ENCODE peak calls at places on chromosomes 4 and X, in seven cellular contexts. L is GM23338; R is IMR-90; A is OCI-LY7; M is SJSA1; H is CD8-positive, alpha-beta memory T cell; Y is astrocyte. W is an unnamed sample.

GRCh38 chrX:40720811-40721210 is 14.5 kb downstream of the MED14 start:
- DNase-seq in M (no peak), L (no peak), A (no peak), H (no peak), Y (no peak), R (no peak), W (no peak)

GRCh38 chr4:177447417-177448004 is 5.3 kb upstream of the AGA start:
- DNase-seq in L (no peak), R (no peak), A (no peak), Y (no peak), H (no peak), M (no peak), W (no peak)

GRCh38 chr4:88443486-88443885 is 13.4 kb upstream of the HERC5 start:
- DNase-seq in L (peak; percentile 57), M (no peak), R (no peak), H (no peak), Y (no peak), A (no peak), W (no peak)

GRCh38 chrX:112997991-112998390 is 157.4 kb upstream of the AMOT start:
- DNase-seq in H (no peak), L (no peak), R (no peak), A (no peak), Y (no peak), M (no peak), W (no peak)

GRCh38 chr4:63269156-63269555 is 1140.1 kb downstream of the TECRL start:
- DNase-seq in A (no peak), M (no peak), R (no peak), H (no peak), L (no peak), Y (no peak), W (no peak)

GRCh38 chrX:30713061-30713525 is 59.9 kb downstream of the GK start:
- DNase-seq in L (peak; percentile 73), R (peak; percentile 65), A (peak; percentile 46), H (peak; percentile 53), Y (peak; percentile 34), M (peak; percentile 37), W (peak; percentile 12)

GRCh38 chrX:41750720-41751119 is 26.7 kb downstream of the GPR82 start:
- DNase-seq in M (no peak), Y (no peak), R (no peak), L (no peak), H (no peak), A (no peak), W (no peak)

GRCh38 chr4:1856071-1856919 is at the start of gene LETM1:
- DNase-seq in L (peak; percentile 97), Y (peak; percentile 87), H (peak; percentile 93), M (peak; percentile 89), A (peak; percentile 95), R (peak; percentile 95), W (peak; percentile 83)

GRCh38 chr4:44629280-44629866 is 22.1 kb downstream of the YIPF7 start:
- DNase-seq in H (peak; percentile 46), A (peak; percentile 57), M (no peak), R (peak; percentile 43), L (peak; percentile 74), Y (peak; percentile 23), W (no peak)

GRCh38 chr4:89308161-89308500 is 531 bp upstream of the GPRIN3 start:
- DNase-seq in Y (no peak), L (no peak), M (no peak), A (no peak), R (no peak), H (no peak), W (no peak)

GRCh38 chrX:30863969-30864368 is 25.1 kb downstream of the TAB3 start:
- DNase-seq in M (no peak), Y (no peak), L (no peak), H (no peak), R (peak; percentile 37), A (no peak), W (no peak)

GRCh38 chrX:5399403-5399802 is 829.3 kb downstream of the NLGN4X start:
- DNase-seq in H (no peak), A (no peak), Y (no peak), L (no peak), M (no peak), R (no peak), W (no peak)

GRCh38 chr4:137909910-137910309 is 332.2 kb downstream of the SLC7A11 start:
- DNase-seq in L (peak; percentile 11), H (no peak), A (no peak), M (no peak), R (no peak), Y (no peak), W (peak; percentile 35)

GRCh38 chr4:118280501-118281218 is 72.1 kb downstream of the PRSS12 start:
- DNase-seq in R (peak; percentile 85), H (peak; percentile 56), L (peak; percentile 80), Y (peak; percentile 69), A (peak; percentile 65), M (peak; percentile 53), W (peak; percentile 37)

GRCh38 chrX:49230500-49231232 is 2.5 kb downstream of the CACNA1F start:
- DNase-seq in M (no peak), A (no peak), Y (no peak), L (peak; percentile 84), H (peak; percentile 72), R (no peak), W (peak; percentile 21)

GRCh38 chrX:18151661-18152060 is 69.0 kb downstream of the BEND2 start:
- DNase-seq in H (no peak), M (no peak), Y (no peak), A (no peak), R (no peak), L (no peak), W (no peak)

GRCh38 chrX:49185062-49185394 is 1.1 kb downstream of the PRICKLE3 start:
- DNase-seq in Y (no peak), A (no peak), R (no peak), H (no peak), L (peak; percentile 17), M (no peak), W (no peak)

GRCh38 chr4:164056426-164057142 is 562.1 kb downstream of the TMA16 start:
- DNase-seq in A (no peak), L (no peak), R (no peak), M (no peak), H (no peak), Y (peak; percentile 58), W (no peak)

GRCh38 chr4:1571986-1572385 is 112.1 kb downstream of the FAM53A start:
- DNase-seq in H (no peak), L (peak; percentile 65), M (no peak), R (no peak), Y (no peak), A (no peak), W (no peak)

GRCh38 chr4:6942238-6942800 is 32.7 kb downstream of the TBC1D14 start:
- DNase-seq in M (peak; percentile 57), L (no peak), A (peak; percentile 54), Y (peak; percentile 93), H (peak; percentile 58), R (peak; percentile 98), W (no peak)

GRCh38 chr4:99024481-99025275 is 29.2 kb downstream of the METAP1 start:
- DNase-seq in Y (no peak), M (no peak), A (no peak), R (no peak), L (no peak), H (no peak), W (no peak)

GRCh38 chr4:147056951-147057630 is 111.4 kb upstream of the TTC29 start:
- DNase-seq in Y (peak; percentile 23), A (peak; percentile 12), H (no peak), M (no peak), L (no peak), R (peak; percentile 14), W (no peak)

GRCh38 chr4:70705856-70706461 is 15.8 kb upstream of the RUFY3 start:
- DNase-seq in L (no peak), M (no peak), Y (peak; percentile 58), R (peak; percentile 54), A (no peak), H (no peak), W (no peak)
- H3K4me1 ChIP-seq in L (peaks cover 17% of the 10 kb centered on the region), M (peaks cover 27% of the 10 kb centered on the region), Y (peaks cover 29% of the 10 kb centered on the region), R (peaks cover 4% of the 10 kb centered on the region), A (peaks cover 36% of the 10 kb centered on the region), H (peaks cover 27% of the 10 kb centered on the region), W (peaks cover 15% of the 10 kb centered on the region)

GRCh38 chr4:31084806-31085416 is 364.7 kb downstream of the PCDH7 start:
- DNase-seq in A (no peak), Y (peak; percentile 35), L (no peak), H (no peak), M (no peak), R (no peak), W (no peak)

GRCh38 chr4:31086771-31087330 is 366.7 kb downstream of the PCDH7 start:
- DNase-seq in M (no peak), Y (peak; percentile 64), L (no peak), R (no peak), H (no peak), A (no peak), W (no peak)

GRCh38 chr4:31085736-31086135 is 365.6 kb downstream of the PCDH7 start:
- DNase-seq in L (no peak), A (no peak), H (no peak), R (no peak), Y (no peak), M (no peak), W (no peak)

GRCh38 chr4:31081375-31081774 is 361.2 kb downstream of the PCDH7 start:
- DNase-seq in H (no peak), L (no peak), R (peak; percentile 72), Y (peak; percentile 78), A (no peak), M (no peak), W (no peak)

GRCh38 chr4:31083451-31083850 is 363.3 kb downstream of the PCDH7 start:
- DNase-seq in H (no peak), Y (no peak), A (no peak), L (no peak), R (no peak), M (no peak), W (no peak)
- H3K4me1 ChIP-seq in H (no peaks in the 10 kb centered on the region), Y (peaks cover 9% of the 10 kb centered on the region), A (no peaks in the 10 kb centered on the region), L (peaks cover 21% of the 10 kb centered on the region), R (peaks cover 2% of the 10 kb centered on the region), M (peaks cover 23% of the 10 kb centered on the region), W (no peaks in the 10 kb centered on the region)

DNA sequence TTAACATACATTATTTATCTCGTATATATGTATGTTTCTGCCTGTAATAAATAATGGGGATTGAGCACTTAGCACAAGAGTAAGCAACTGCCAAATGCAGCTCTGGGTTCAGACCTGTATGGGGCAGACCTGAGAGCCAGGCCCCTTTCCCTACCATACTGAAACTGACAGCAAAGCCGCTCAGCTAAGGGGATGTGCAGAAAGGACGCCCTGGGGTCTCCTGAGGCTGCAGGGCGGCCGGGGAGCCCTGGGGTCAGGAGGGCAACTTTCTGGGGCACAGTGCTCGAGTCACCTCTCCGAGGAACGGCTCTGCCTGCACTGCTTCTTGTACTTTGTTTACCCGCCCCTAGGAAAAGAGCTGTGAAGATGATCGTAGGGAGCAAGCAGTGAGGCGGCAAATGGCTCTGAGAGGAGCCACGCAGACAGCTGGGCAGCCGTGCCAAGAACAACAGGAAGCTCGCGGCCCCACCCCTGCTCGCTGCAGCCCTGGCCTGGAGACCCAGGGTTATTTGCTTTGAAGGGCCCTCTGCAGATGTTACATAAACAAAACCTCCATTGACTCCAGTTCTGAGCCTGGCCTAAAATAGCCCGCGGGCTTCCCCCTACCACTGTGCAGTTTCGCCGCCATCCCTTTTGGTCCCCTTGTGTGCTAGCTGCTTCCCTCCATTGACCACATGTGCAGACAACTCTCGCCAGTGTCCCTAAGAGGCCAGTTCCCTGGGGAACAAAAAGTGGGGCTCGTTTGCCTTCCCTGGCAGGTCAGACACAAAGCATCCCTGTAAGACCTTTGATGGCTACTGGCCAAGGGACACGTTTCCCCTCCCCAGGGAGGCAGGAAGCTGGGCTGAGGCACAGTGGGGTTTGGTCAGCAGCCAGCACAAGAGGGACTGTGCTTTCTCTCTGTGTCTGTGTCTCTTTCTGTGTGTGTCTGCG is 111.3 kb upstream of the LNX1 start:
- DNase-seq in M (peak; percentile 92), A (peak; percentile 87), Y (peak; percentile 74), H (no peak), L (peak; percentile 53), R (peak; percentile 77), W (peak; percentile 70)
- H3K4me1 ChIP-seq in M (peaks cover 21% of the 10 kb centered on the region), A (peaks cover 53% of the 10 kb centered on the region), Y (peaks cover 22% of the 10 kb centered on the region), H (no peaks in the 10 kb centered on the region), L (no peaks in the 10 kb centered on the region), R (peaks cover 22% of the 10 kb centered on the region), W (no peaks in the 10 kb centered on the region)

GRCh38 chr4:7983296-7983695 is 43.6 kb upstream of the AFAP1 start:
- DNase-seq in L (no peak), Y (no peak), A (no peak), H (no peak), R (no peak), M (no peak), W (no peak)
- H3K4me1 ChIP-seq in L (peaks cover 24% of the 10 kb centered on the region), Y (peaks cover 19% of the 10 kb centered on the region), A (no peaks in the 10 kb centered on the region), H (peaks cover 4% of the 10 kb centered on the region), R (peaks cover 28% of the 10 kb centered on the region), M (peaks cover 14% of the 10 kb centered on the region), W (peaks cover 17% of the 10 kb centered on the region)

W was measured in tibial nerve.